ENCODE peak calls at places on chromosomes 13 and 19, in five cellular contexts. I, Z, O, P and V are unnamed samples.

GRCh38 chr13:34420975-34421719 is 520.9 kb upstream of the NBEA start:
- DNase-seq in I (no peak), Z (no peak), O (no peak), P (no peak), V (no peak)

GRCh38 chr13:97234742-97235141 is 12.6 kb downstream of the MBNL2 start:
- DNase-seq in I (no peak), Z (no peak), O (no peak), P (no peak), V (no peak)

GRCh38 chr19:5434970-5435641 is 20.1 kb upstream of the ZNRF4 start:
- DNase-seq in I (peak), Z (no peak), O (peak), P (peak), V (peak)

GRCh38 chr19:56671613-56671994 is at the start of gene ZNF835:
- DNase-seq in I (peak), Z (peak), O (peak), P (peak), V (no peak)

GRCh38 chr13:51959773-51960172 is 51.5 kb downstream of the ATP7B start:
- DNase-seq in I (no peak), Z (no peak), O (no peak), P (no peak), V (no peak)

GRCh38 chr13:44273991-44274810 is 99.4 kb upstream of the SERP2 start:
- DNase-seq in I (peak), Z (no peak), O (peak), P (no peak), V (peak)

GRCh38 chr13:89205856-89206255 is 1534.7 kb downstream of the SLITRK5 start:
- DNase-seq in I (no peak), Z (no peak), O (no peak), P (no peak), V (no peak)

GRCh38 chr19:42942187-42942789 is 5.3 kb upstream of the PSG7 start:
- DNase-seq in I (peak), Z (no peak), O (peak), P (no peak), V (no peak)

GRCh38 chr13:113231306-113232207 is 22.1 kb downstream of the CUL4A start:
- DNase-seq in I (no peak), Z (no peak), O (no peak), P (no peak), V (no peak)

GRCh38 chr13:66673401-66673800 is 556.7 kb downstream of the PCDH9 start:
- DNase-seq in I (peak), Z (no peak), O (peak), P (no peak), V (peak)

GRCh38 chr13:25192489-25192888 is 20.4 kb upstream of the AMER2 start:
- DNase-seq in I (no peak), Z (no peak), O (no peak), P (no peak), V (no peak)

GRCh38 chr19:10452726-10453620 is 32.6 kb downstream of the PDE4A start:
- DNase-seq in I (peak), Z (no peak), O (no peak), P (no peak), V (no peak)

GRCh38 chr13:97295279-97296182 is 73.4 kb downstream of the MBNL2 start:
- DNase-seq in I (peak), Z (no peak), O (peak), P (no peak), V (peak)

GRCh38 chr19:9986787-9987281 is 23.5 kb downstream of the COL5A3 start:
- DNase-seq in I (peak), Z (no peak), O (peak), P (no peak), V (no peak)

GRCh38 chr13:98838776-98839175 is 86.3 kb upstream of the SLC15A1 start:
- DNase-seq in I (no peak), Z (no peak), O (no peak), P (no peak), V (no peak)

GRCh38 chr19:9917322-9917721 is 19.0 kb downstream of the OLFM2 start:
- DNase-seq in I (peak), Z (no peak), O (peak), P (no peak), V (peak)

GRCh38 chr13:26168276-26168814 is 53.8 kb downstream of the RNF6 start:
- DNase-seq in I (no peak), Z (no peak), O (peak), P (no peak), V (peak)

GRCh38 chr19:12828494-12828893 is 5.9 kb downstream of the RTBDN start:
- DNase-seq in I (peak), Z (no peak), O (peak), P (no peak), V (no peak)

GRCh38 chr19:12868540-12869112 is 12.6 kb downstream of the DNASE2 start:
- DNase-seq in I (peak), Z (no peak), O (no peak), P (no peak), V (peak)

GRCh38 chr19:2476451-2477140 is 669 bp downstream of the GADD45B start:
- DNase-seq in I (peak), Z (no peak), O (peak), P (peak), V (peak)

GRCh38 chr19:383922-384800 is 24.8 kb downstream of the C2CD4C start:
- DNase-seq in I (no peak), Z (no peak), O (peak), P (no peak), V (no peak)

GRCh38 chr13:87259479-87260083 is 411.6 kb upstream of the SLITRK5 start:
- DNase-seq in I (no peak), Z (no peak), O (no peak), P (no peak), V (peak)

GRCh38 chr13:47896546-47896945 is 104.5 kb downstream of the SUCLA2 start:
- DNase-seq in I (no peak), Z (no peak), O (no peak), P (no peak), V (no peak)

GRCh38 chr13:39951301-39951700 is 295.8 kb downstream of the COG6 start:
- DNase-seq in I (no peak), Z (no peak), O (no peak), P (no peak), V (no peak)

GRCh38 chr13:47679391-47679790 is 321.7 kb downstream of the SUCLA2 start:
- DNase-seq in I (peak), Z (no peak), O (peak), P (no peak), V (peak)

GRCh38 chr13:113971471-113972231 is 2.2 kb downstream of the C13orf46 start:
- DNase-seq in I (no peak), Z (no peak), O (no peak), P (no peak), V (no peak)

GRCh38 chr19:2478324-2478755 is 2.4 kb downstream of the GADD45B start:
- DNase-seq in I (no peak), Z (peak), O (peak), P (peak), V (peak)

GRCh38 chr19:7356899-7357627 is 8.3 kb downstream of the ARHGEF18 start:
- DNase-seq in I (no peak), Z (no peak), O (no peak), P (no peak), V (peak)

GRCh38 chr19:29665826-29666633 is 769 bp downstream of the PLEKHF1 start:
- DNase-seq in I (peak), Z (no peak), O (peak), P (no peak), V (no peak)

GRCh38 chr19:44737238-44738160 is 11.0 kb upstream of the BCL3 start:
- DNase-seq in I (no peak), Z (no peak), O (peak), P (no peak), V (peak)

GRCh38 chr13:42239644-42240043 is 32.3 kb upstream of the AKAP11 start:
- DNase-seq in I (no peak), Z (no peak), O (no peak), P (no peak), V (peak)